ENCODE peak calls at places on chromosomes 5 and 9, in nine cellular contexts. E is tibial nerve, H is heart left ventricle, C is ovary, D is esophagus squamous epithelium, I is GM12878, M is upper lobe of left lung, V is Peyer's patch, B is gastrocnemius medialis. A is an unnamed sample.

GRCh38 chr9:127058645-127059021 is 63.8 kb downstream of the ANGPTL2 start:
- DNase-seq in E (no peak), H (no peak), C (no peak), D (no peak), I (no peak), M (no peak), V (no peak), B (no peak), A (no peak)

GRCh38 chr5:170393235-170393634 is 4.1 kb upstream of the KCNMB1 start:
- DNase-seq in E (no peak), H (no peak), C (no peak), D (no peak), I (no peak), M (no peak), V (no peak), B (no peak), A (no peak)

GRCh38 chr5:53425598-53426516 is 54.6 kb upstream of the FST start:
- DNase-seq in E (no peak), H (no peak), C (no peak), D (no peak), I (no peak), M (no peak), V (no peak), B (no peak), A (no peak)

GRCh38 chr5:83469075-83469474 is 2.5 kb upstream of the VCAN start:
- DNase-seq in E (no peak), H (no peak), C (no peak), D (no peak), I (no peak), M (no peak), V (no peak), B (no peak), A (no peak)

GRCh38 chr5:32645246-32645645 is 59.9 kb downstream of the SUB1 start:
- DNase-seq in E (no peak), H (no peak), C (no peak), D (no peak), I (no peak), M (no peak), V (no peak), B (no peak), A (no peak)

GRCh38 chr5:74956278-74956677 is 90.1 kb upstream of the FAM169A start:
- DNase-seq in E (no peak), H (no peak), C (no peak), D (no peak), I (no peak), M (no peak), V (no peak), B (no peak), A (no peak)

GRCh38 chr5:75050415-75050814 is 1.9 kb downstream of the GCNT4 start:
- DNase-seq in E (no peak), H (no peak), C (peak), D (no peak), I (no peak), M (no peak), V (no peak), B (no peak), A (no peak)

GRCh38 chr5:142428773-142429473 is 104.1 kb upstream of the SPRY4 start:
- DNase-seq in E (no peak), H (no peak), C (no peak), D (no peak), I (no peak), M (no peak), V (no peak), B (no peak), A (no peak)

GRCh38 chr5:172837640-172838039 is 3.6 kb downstream of the ERGIC1 start:
- DNase-seq in E (no peak), H (no peak), C (peak), D (no peak), I (peak), M (peak), V (peak), B (no peak), A (no peak)
- TF ChIP-seq POLR2A in E (no peak), H (no peak), C (no peak), D (peak), I (peak), M (peak), V (peak), B (no peak), A (no peak)

DNA sequence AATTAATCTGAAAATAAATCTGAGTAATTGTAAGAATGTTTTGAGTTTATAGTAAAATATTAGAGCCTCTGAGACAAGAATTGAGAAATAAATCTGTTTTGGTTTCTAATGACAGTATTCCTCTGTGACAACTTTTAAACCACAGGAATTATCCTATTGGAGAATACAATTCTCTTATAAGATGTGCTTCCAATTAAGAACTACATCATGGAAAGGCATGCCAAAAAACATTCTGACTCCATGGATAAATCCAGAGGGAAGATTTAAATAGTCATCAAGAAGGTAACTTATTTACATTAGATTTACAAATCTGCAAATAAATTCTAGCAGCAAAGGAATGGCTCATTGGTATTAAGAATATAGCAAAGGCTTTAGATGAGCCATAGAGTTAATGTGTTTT is 178.3 kb upstream of the ACOT12 start:
- DNase-seq in E (no peak), H (no peak), C (no peak), D (no peak), I (no peak), M (no peak), V (no peak), B (no peak), A (no peak)
- TF ChIP-seq POLR2A in E (no peak), H (no peak), C (no peak), D (no peak), I (no peak), M (no peak), V (no peak), B (no peak), A (no peak)

DNA sequence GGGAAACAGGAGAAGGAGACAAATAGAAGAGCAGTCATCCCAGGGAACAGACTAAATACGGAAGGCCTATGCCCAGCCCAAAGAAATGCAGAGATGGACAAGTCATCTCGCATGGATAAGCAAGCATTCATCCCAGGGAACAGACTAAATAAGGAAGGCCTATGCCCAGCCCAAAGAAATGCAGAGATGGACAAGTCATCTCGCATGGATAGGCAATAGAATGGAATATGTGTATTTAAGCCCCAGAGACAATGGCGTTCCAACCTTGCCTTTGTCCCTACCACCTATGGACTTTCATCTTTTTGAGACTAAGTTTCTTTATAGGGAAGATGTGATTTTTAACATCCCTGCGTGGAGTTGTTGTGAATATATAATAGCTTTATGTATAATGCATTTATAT is 242.2 kb upstream of the TNC start:
- DNase-seq in E (no peak), H (no peak), C (no peak), D (no peak), I (no peak), M (no peak), V (no peak), B (no peak), A (no peak)
- TF ChIP-seq POLR2A in E (no peak), H (no peak), C (no peak), D (no peak), I (no peak), M (no peak), V (no peak), B (no peak), A (no peak)

GRCh38 chr5:68749648-68750047 is 344.2 kb upstream of the SLC30A5 start:
- DNase-seq in E (no peak), H (no peak), C (no peak), D (no peak), I (no peak), M (no peak), V (no peak), B (peak), A (no peak)

GRCh38 chr5:68746220-68747076 is 347.4 kb upstream of the SLC30A5 start:
- DNase-seq in E (no peak), H (no peak), C (no peak), D (no peak), I (no peak), M (no peak), V (no peak), B (peak), A (no peak)

GRCh38 chr5:68745459-68745858 is 348.4 kb upstream of the SLC30A5 start:
- DNase-seq in E (no peak), H (no peak), C (no peak), D (no peak), I (no peak), M (no peak), V (no peak), B (no peak), A (no peak)

GRCh38 chr5:68749076-68749475 is 344.7 kb upstream of the SLC30A5 start:
- DNase-seq in E (no peak), H (no peak), C (no peak), D (no peak), I (no peak), M (no peak), V (no peak), B (no peak), A (no peak)

DNA sequence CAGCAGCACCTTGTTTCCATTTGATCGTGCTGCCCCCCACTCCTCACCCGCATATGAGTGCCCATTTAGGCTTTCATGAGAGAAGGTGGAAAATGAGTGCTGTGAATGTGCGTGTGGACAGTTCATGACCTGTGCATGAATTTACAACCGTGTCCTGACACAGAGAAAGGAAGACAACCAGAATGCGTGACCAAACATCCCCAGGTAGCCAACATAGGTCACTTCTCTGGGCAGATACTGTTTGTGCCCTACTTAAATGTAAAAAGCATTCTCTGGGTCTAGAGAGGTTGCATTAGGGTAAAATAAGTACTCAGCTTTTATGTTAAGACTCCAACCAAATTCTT is 346.8 kb upstream of the SLC30A5 start:
- DNase-seq in E (no peak), H (no peak), C (no peak), D (no peak), I (no peak), M (no peak), V (no peak), B (no peak), A (no peak)
- TF ChIP-seq POLR2A in E (no peak), H (no peak), C (no peak), D (no peak), I (no peak), M (no peak), V (no peak), B (peak), A (no peak)

GRCh38 chr9:113373676-113374392 is 3.0 kb downstream of the HDHD3 start:
- DNase-seq in E (no peak), H (no peak), C (no peak), D (no peak), I (no peak), M (peak), V (no peak), B (no peak), A (no peak)

GRCh38 chr9:113373255-113373654 is 3.5 kb downstream of the HDHD3 start:
- DNase-seq in E (no peak), H (no peak), C (no peak), D (no peak), I (no peak), M (no peak), V (no peak), B (no peak), A (no peak)

GRCh38 chr9:113380869-113381378 is 4.1 kb upstream of the HDHD3 start:
- DNase-seq in E (no peak), H (no peak), C (no peak), D (no peak), I (peak), M (no peak), V (peak), B (no peak), A (no peak)

GRCh38 chr9:113375057-113376023 is 1.4 kb downstream of the HDHD3 start:
- DNase-seq in E (no peak), H (no peak), C (no peak), D (no peak), I (no peak), M (no peak), V (peak), B (no peak), A (peak)

GRCh38 chr9:113376634-113377531 is at the start of gene HDHD3:
- DNase-seq in E (peak), H (peak), C (peak), D (peak), I (peak), M (peak), V (peak), B (peak), A (peak)
- TF ChIP-seq POLR2A in E (peak), H (peak), C (peak), D (no peak), I (peak), M (peak), V (peak), B (peak), A (peak)

DNA sequence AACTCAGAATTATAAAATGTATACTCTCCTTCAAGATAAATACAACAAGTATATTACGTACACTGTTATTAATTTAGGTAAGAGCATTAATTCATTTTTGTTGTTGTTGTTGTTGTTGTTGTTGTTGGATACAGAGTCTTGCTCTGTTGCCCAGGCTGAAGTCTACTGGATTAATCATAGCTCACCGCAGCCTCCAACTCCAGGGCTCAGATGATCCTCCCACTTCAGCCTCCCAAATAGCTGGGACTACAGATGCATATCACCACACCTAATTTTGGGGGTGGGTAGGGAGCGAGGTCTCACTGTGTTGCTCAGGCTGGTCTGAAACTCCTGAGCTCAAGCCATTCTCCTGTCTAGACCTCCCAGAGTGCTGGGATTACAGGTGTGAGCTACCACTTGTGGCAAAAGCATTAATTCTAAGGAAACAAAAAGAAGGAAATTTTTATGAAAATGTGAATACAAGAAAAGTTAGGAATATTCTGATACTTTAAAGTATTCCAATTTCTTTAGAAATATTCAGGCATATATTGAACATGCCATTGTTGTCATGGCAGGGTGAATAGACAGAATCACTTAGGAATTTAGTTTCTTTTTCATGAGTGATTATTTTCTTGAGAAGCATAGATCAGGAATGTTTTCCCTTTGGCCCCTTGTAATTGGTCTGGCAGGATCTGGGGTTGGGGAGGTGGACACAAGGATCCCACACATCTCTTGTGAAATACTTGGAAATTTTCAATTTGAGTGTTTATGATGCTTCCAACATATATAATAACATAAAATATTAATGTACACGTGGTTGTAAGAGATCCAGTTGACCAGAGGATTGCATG is 263.7 kb downstream of the FANCC start:
- DNase-seq in E (no peak), H (no peak), C (no peak), D (no peak), I (no peak), M (no peak), V (no peak), B (no peak), A (no peak)
- TF ChIP-seq POLR2A in E (no peak), H (no peak), C (no peak), D (no peak), I (no peak), M (no peak), V (no peak), B (no peak), A (no peak)